ENCODE peak calls at places on chromosomes 12 and 14, in eight cellular contexts. V is AG09309, E is fibroblast of the conjunctiva, N is T-cell, P is cardiac septum, B is epithelial cell of prostate, Z is NCI-H2171 treated with DMSO at 0.1 percent for 48 hours, C is cardiac fibroblast. I is an unnamed sample.

GRCh38 chr12:105337391-105337790 is 6.9 kb downstream of the C12orf75 start:
- DNase-seq in P (no peak), Z (no peak), E (no peak), B (no peak), N (no peak), V (no peak), C (no peak), I (no peak)

GRCh38 chr14:74140374-74140850 is 55.7 kb downstream of the LIN52 start:
- DNase-seq in Z (peak; percentile 98), B (no peak), C (peak; percentile 38), P (peak; percentile 77), N (no peak), V (no peak), E (no peak), I (peak; percentile 97)

GRCh38 chr12:62656576-62657362 is 190.1 kb downstream of the MON2 start:
- DNase-seq in Z (no peak), V (no peak), N (no peak), C (no peak), E (no peak), B (no peak), P (no peak), I (no peak)

GRCh38 chr12:51293693-51294092 is 23.5 kb upstream of the SMAGP start:
- DNase-seq in B (no peak), E (no peak), Z (no peak), C (no peak), N (no peak), P (no peak), V (no peak), I (no peak)

GRCh38 chr14:99566009-99566389 is 38.0 kb downstream of the CCDC85C start:
- DNase-seq in Z (no peak), V (no peak), B (peak; percentile 63), P (no peak), C (no peak), E (no peak), N (no peak), I (no peak)

GRCh38 chr12:90974286-90974685 is 19.3 kb upstream of the CCER1 start:
- DNase-seq in P (no peak), Z (no peak), V (peak; percentile 47), E (no peak), C (no peak), N (no peak), B (no peak), I (no peak)

GRCh38 chr14:101705733-101706508 is 55.6 kb upstream of the PPP2R5C start:
- DNase-seq in B (no peak), C (peak; percentile 61), N (peak; percentile 64), Z (no peak), P (peak; percentile 86), E (no peak), V (no peak), I (peak; percentile 47)

GRCh38 chr14:50955373-50956043 is 11.2 kb upstream of the PYGL start:
- DNase-seq in B (peak; percentile 99), E (peak; percentile 93), Z (peak; percentile 77), P (peak; percentile 81), C (peak; percentile 87), N (no peak), V (peak; percentile 84), I (no peak)

GRCh38 chr14:104370256-104370870 is 209.2 kb upstream of the C14orf180 start:
- DNase-seq in P (no peak), N (no peak), C (no peak), B (no peak), E (no peak), Z (peak; percentile 12), V (no peak), I (no peak)

GRCh38 chr12:92989715-92990484 is 60.8 kb upstream of the EEA1 start:
- DNase-seq in V (no peak), C (no peak), B (no peak), P (no peak), E (no peak), Z (no peak), N (no peak), I (no peak)

GRCh38 chr12:123004287-123004686 is 23.8 kb downstream of the ARL6IP4 start:
- DNase-seq in V (no peak), C (no peak), E (no peak), B (no peak), P (no peak), N (no peak), Z (no peak), I (no peak)

GRCh38 chr12:77087427-77087826 is 22.1 kb upstream of the E2F7 start:
- DNase-seq in Z (no peak), C (peak; percentile 71), P (no peak), B (peak; percentile 66), V (peak; percentile 83), E (no peak), N (no peak), I (no peak)

GRCh38 chr12:95077341-95077740 is 3.9 kb upstream of the NR2C1 start:
- DNase-seq in Z (no peak), P (no peak), N (no peak), E (no peak), C (peak; percentile 60), B (no peak), V (no peak), I (no peak)

GRCh38 chr12:9906888-9907287 is 25.3 kb downstream of the CLEC2A start:
- DNase-seq in N (peak; percentile 26), V (no peak), Z (no peak), B (no peak), C (no peak), P (no peak), E (no peak), I (no peak)

GRCh38 chr14:93734086-93734822 is 54.0 kb downstream of the PRIMA1 start:
- DNase-seq in P (no peak), N (no peak), V (no peak), B (no peak), E (no peak), Z (no peak), C (no peak), I (no peak)

GRCh38 chr12:21527451-21528180 is 1.5 kb downstream of the SPX start:
- DNase-seq in V (no peak), P (peak; percentile 75), E (no peak), C (peak; percentile 60), B (peak; percentile 10), N (peak; percentile 57), Z (peak; percentile 97), I (peak; percentile 67)

GRCh38 chr12:124904306-124905098 is 9.9 kb downstream of the UBC start:
- DNase-seq in E (peak; percentile 82), B (no peak), N (no peak), P (peak; percentile 93), Z (no peak), C (peak; percentile 91), V (peak; percentile 86), I (no peak)

GRCh38 chr14:103427485-103428443 is 42.5 kb downstream of the MARK3 start:
- DNase-seq in E (peak; percentile 47), P (no peak), Z (no peak), N (no peak), C (peak; percentile 90), V (no peak), B (no peak), I (no peak)

GRCh38 chr14:51080622-51081021 is 14.3 kb downstream of the TRIM9 start:
- DNase-seq in C (no peak), P (no peak), V (no peak), E (no peak), Z (no peak), N (no peak), B (no peak), I (no peak)

GRCh38 chr14:54603362-54603761 is 36.4 kb downstream of the SAMD4A start:
- DNase-seq in C (peak; percentile 46), E (no peak), V (no peak), B (peak; percentile 44), P (no peak), Z (no peak), N (no peak), I (no peak)

GRCh38 chr12:123069436-123070266 is 81.2 kb downstream of the PITPNM2 start:
- DNase-seq in C (no peak), B (no peak), E (no peak), N (no peak), P (no peak), Z (no peak), V (no peak), I (no peak)

GRCh38 chr14:68460541-68460940 is 332.3 kb downstream of the ZFP36L1 start:
- DNase-seq in C (peak; percentile 16), E (no peak), Z (no peak), B (no peak), V (no peak), P (no peak), N (no peak), I (no peak)

GRCh38 chr12:116818341-116818856 is 62.8 kb downstream of the HRK start:
- DNase-seq in B (no peak), C (peak; percentile 42), V (no peak), N (peak; percentile 7), Z (no peak), E (no peak), P (no peak), I (no peak)

GRCh38 chr12:6211421-6211869 is 11.2 kb downstream of the CD9 start:
- DNase-seq in N (no peak), B (no peak), P (no peak), E (peak; percentile 52), C (peak; percentile 31), Z (no peak), V (peak; percentile 73), I (no peak)

GRCh38 chr14:56474419-56475022 is 105.1 kb upstream of the TMEM260 start:
- DNase-seq in C (peak; percentile 58), N (peak; percentile 30), B (no peak), P (no peak), Z (peak; percentile 71), V (no peak), E (peak; percentile 24), I (peak; percentile 71)

GRCh38 chr12:12008931-12009611 is 61.7 kb upstream of the BCL2L14 start:
- DNase-seq in V (no peak), Z (peak; percentile 63), P (no peak), B (peak; percentile 24), E (no peak), N (peak; percentile 28), C (peak; percentile 28), I (peak; percentile 95)

GRCh38 chr12:104672501-104673265 is 215.9 kb downstream of the CHST11 start:
- DNase-seq in B (peak; percentile 39), Z (no peak), V (no peak), N (no peak), P (peak; percentile 85), E (no peak), C (peak; percentile 84), I (no peak)

GRCh38 chr14:30108975-30109700 is 181.5 kb upstream of the PRKD1 start:
- DNase-seq in P (no peak), B (no peak), V (no peak), E (peak; percentile 43), N (no peak), C (no peak), Z (no peak), I (peak; percentile 23)

GRCh38 chr14:98602983-98603382 is 669.0 kb downstream of the BCL11B start:
- DNase-seq in B (no peak), P (no peak), C (no peak), N (no peak), E (no peak), Z (no peak), V (no peak), I (no peak)

GRCh38 chr12:48824112-48824511 is 5.8 kb downstream of the CACNB3 start:
- DNase-seq in N (peak; percentile 10), V (no peak), C (no peak), P (no peak), E (no peak), Z (no peak), B (no peak), I (no peak)

GRCh38 chr14:101173698-101174521 is 270.4 kb upstream of the RTL1 start:
- DNase-seq in B (no peak), E (no peak), Z (no peak), P (no peak), N (no peak), C (no peak), V (no peak), I (peak; percentile 28)

GRCh38 chr14:24270537-24271133 is 762 bp downstream of the RABGGTA start:
- DNase-seq in C (no peak), V (no peak), N (no peak), Z (peak; percentile 57), E (no peak), P (no peak), B (no peak), I (no peak)

GRCh38 chr14:52950410-52950897 is 396 bp downstream of the FERMT2 start:
- DNase-seq in P (peak; percentile 79), V (no peak), C (peak; percentile 41), E (no peak), N (peak; percentile 13), B (no peak), Z (peak; percentile 62), I (no peak)

GRCh38 chr14:54985156-54985555 is 41.7 kb downstream of the WDHD1 start:
- DNase-seq in N (no peak), Z (no peak), P (no peak), C (no peak), V (no peak), B (peak; percentile 39), E (no peak), I (no peak)

I was measured in NCI-H2107.